ENCODE peak calls at places on chromosomes 6 and 20, in seven cellular contexts. J, B, D, R, H, Z and L are unnamed samples.

GRCh38 chr20:23441850-23442313 is 2.4 kb downstream of the CSTL1 start:
- DNase-seq in Z (peak; percentile 64), H (peak; percentile 55), J (peak; percentile 74), D (peak; percentile 45), R (peak; percentile 38), B (peak; percentile 58), L (peak; percentile 88)

GRCh38 chr6:134553941-134554340 is 236.0 kb upstream of the SGK1 start:
- DNase-seq in J (peak; percentile 33), Z (peak; percentile 80), B (no peak), H (no peak), R (no peak), D (no peak), L (no peak)

GRCh38 chr6:134732761-134733160 is 217.1 kb downstream of the ALDH8A1 start:
- DNase-seq in D (no peak), Z (peak; percentile 28), B (no peak), R (no peak), H (no peak), J (peak; percentile 40), L (peak; percentile 40)

GRCh38 chr6:89299451-89299850 is 15.6 kb downstream of the GABRR2 start:
- DNase-seq in D (no peak), R (no peak), B (no peak), H (no peak), J (no peak), Z (no peak), L (no peak)

GRCh38 chr6:127464161-127464880 is 5.1 kb upstream of the KIAA0408 start:
- DNase-seq in J (peak; percentile 76), D (no peak), H (no peak), R (no peak), B (no peak), Z (peak; percentile 81), L (peak; percentile 83)

GRCh38 chr20:23127506-23128279 is 41.6 kb upstream of the CD93 start:
- DNase-seq in J (no peak), R (no peak), B (no peak), D (no peak), Z (no peak), H (no peak), L (no peak)

GRCh38 chr20:50126662-50127061 is 13.7 kb upstream of the UBE2V1 start:
- DNase-seq in H (no peak), Z (no peak), R (no peak), J (no peak), D (no peak), B (no peak), L (no peak)

GRCh38 chr20:53805895-53806384 is 212.3 kb upstream of the ZNF217 start:
- DNase-seq in J (peak; percentile 84), R (no peak), B (no peak), D (no peak), Z (peak; percentile 73), H (no peak), L (peak; percentile 75)

GRCh38 chr20:49216991-49217578 is 2.1 kb upstream of the DDX27 start:
- DNase-seq in H (peak; percentile 94), J (peak; percentile 79), D (peak; percentile 84), B (peak; percentile 95), Z (peak; percentile 84), R (peak; percentile 87), L (peak; percentile 79)

GRCh38 chr20:34896086-34896551 is 19.7 kb downstream of the ACSS2 start:
- DNase-seq in Z (peak; percentile 26), B (no peak), H (no peak), R (no peak), J (peak; percentile 12), D (no peak), L (no peak)

GRCh38 chr20:7790189-7790588 is 150.1 kb downstream of the HAO1 start:
- DNase-seq in Z (peak; percentile 76), D (no peak), H (no peak), B (no peak), J (no peak), R (no peak), L (peak; percentile 60)

GRCh38 chr6:130725551-130725950 is 101.7 kb upstream of the SMLR1 start:
- DNase-seq in Z (no peak), R (no peak), H (no peak), D (no peak), B (no peak), J (no peak), L (no peak)

GRCh38 chr6:130223508-130223907 is 757 bp upstream of the SAMD3 start:
- DNase-seq in Z (no peak), J (no peak), H (peak; percentile 23), R (peak; percentile 57), D (no peak), B (no peak), L (no peak)

GRCh38 chr6:108944058-108944457 is 95.8 kb downstream of the ARMC2 start:
- DNase-seq in B (no peak), Z (no peak), R (no peak), D (no peak), H (no peak), J (no peak), L (no peak)

GRCh38 chr6:89786970-89787369 is 32.6 kb downstream of the MDN1 start:
- DNase-seq in J (no peak), Z (no peak), R (no peak), D (no peak), B (no peak), H (no peak), L (no peak)

GRCh38 chr6:109662192-109662591 is 28.8 kb downstream of the AK9 start:
- DNase-seq in D (no peak), Z (no peak), R (no peak), H (no peak), J (no peak), B (no peak), L (no peak)

GRCh38 chr20:25285091-25285647 is 37.3 kb downstream of the PYGB start:
- DNase-seq in Z (no peak), R (no peak), D (no peak), B (no peak), J (no peak), H (no peak), L (no peak)